ENCODE peak calls at places on chromosomes 3 and 15, in five cellular contexts. One of them, this sample, is unnamed.

GRCh38 chr3:164537485-164537884 is 540.8 kb downstream of the SI start:
- DNase-seq in AG04449: no peak
- DNase-seq in BJ: no peak
- DNase-seq in brain microvascular endothelial cell: no peak
- DNase-seq in heart right ventricle: no peak
- DNase-seq in this sample: no peak

GRCh38 chr3:177196473-177197040 is 725 bp downstream of the TBL1XR1 start:
- DNase-seq in AG04449: no peak
- DNase-seq in BJ: no peak
- DNase-seq in brain microvascular endothelial cell: no peak
- DNase-seq in heart right ventricle: peak
- DNase-seq in this sample: peak

GRCh38 chr3:143586565-143586964 is 261.7 kb downstream of the SLC9A9 start:
- DNase-seq in AG04449: no peak
- DNase-seq in BJ: peak
- DNase-seq in brain microvascular endothelial cell: no peak
- DNase-seq in heart right ventricle: no peak
- DNase-seq in this sample: no peak

GRCh38 chr15:52362497-52362896 is 66.9 kb upstream of the MYO5C start:
- DNase-seq in AG04449: no peak
- DNase-seq in BJ: no peak
- DNase-seq in brain microvascular endothelial cell: peak
- DNase-seq in heart right ventricle: no peak
- DNase-seq in this sample: no peak

GRCh38 chr15:84862214-84862975 is 22.1 kb upstream of the SLC28A1 start:
- DNase-seq in AG04449: no peak
- DNase-seq in BJ: no peak
- DNase-seq in brain microvascular endothelial cell: no peak
- DNase-seq in heart right ventricle: no peak
- DNase-seq in this sample: no peak

GRCh38 chr3:129558772-129559564 is 16.0 kb downstream of the H1-8 start:
- DNase-seq in AG04449: peak
- DNase-seq in BJ: peak
- DNase-seq in brain microvascular endothelial cell: no peak
- DNase-seq in heart right ventricle: no peak
- DNase-seq in this sample: no peak

GRCh38 chr15:36294359-36294758 is 285.1 kb upstream of the CDIN1 start:
- DNase-seq in AG04449: no peak
- DNase-seq in BJ: no peak
- DNase-seq in brain microvascular endothelial cell: no peak
- DNase-seq in heart right ventricle: no peak
- DNase-seq in this sample: no peak

GRCh38 chr15:42270996-42271395 is 2.0 kb upstream of the GANC start:
- DNase-seq in AG04449: no peak
- DNase-seq in BJ: no peak
- DNase-seq in brain microvascular endothelial cell: no peak
- DNase-seq in heart right ventricle: no peak
- DNase-seq in this sample: no peak

GRCh38 chr3:109685084-109686079 is 348.0 kb upstream of the DPPA4 start:
- DNase-seq in AG04449: peak
- DNase-seq in BJ: peak
- DNase-seq in brain microvascular endothelial cell: peak
- DNase-seq in heart right ventricle: peak
- DNase-seq in this sample: no peak

GRCh38 chr3:23450051-23450450 is 246.9 kb downstream of the UBE2E2 start:
- DNase-seq in AG04449: no peak
- DNase-seq in BJ: no peak
- DNase-seq in brain microvascular endothelial cell: no peak
- DNase-seq in heart right ventricle: no peak
- DNase-seq in this sample: no peak

GRCh38 chr3:16741103-16741758 is 136.0 kb upstream of the DAZL start:
- DNase-seq in AG04449: peak
- DNase-seq in BJ: peak
- DNase-seq in brain microvascular endothelial cell: peak
- DNase-seq in heart right ventricle: no peak
- DNase-seq in this sample: no peak

GRCh38 chr3:183695569-183696364 is 1.8 kb upstream of the YEATS2 start:
- DNase-seq in AG04449: no peak
- DNase-seq in BJ: no peak
- DNase-seq in brain microvascular endothelial cell: no peak
- DNase-seq in heart right ventricle: no peak
- DNase-seq in this sample: no peak

GRCh38 chr3:114498779-114499370 is 205.0 kb downstream of the TIGIT start:
- DNase-seq in AG04449: no peak
- DNase-seq in BJ: no peak
- DNase-seq in brain microvascular endothelial cell: peak
- DNase-seq in heart right ventricle: no peak
- DNase-seq in this sample: no peak

GRCh38 chr15:67715166-67715565 is 110.1 kb upstream of the SKOR1 start:
- DNase-seq in AG04449: no peak
- DNase-seq in BJ: no peak
- DNase-seq in brain microvascular endothelial cell: no peak
- DNase-seq in heart right ventricle: no peak
- DNase-seq in this sample: no peak

GRCh38 chr3:70352215-70352614 is 39.8 kb upstream of the MDFIC2 start:
- DNase-seq in AG04449: no peak
- DNase-seq in BJ: no peak
- DNase-seq in brain microvascular endothelial cell: no peak
- DNase-seq in heart right ventricle: no peak
- DNase-seq in this sample: no peak

GRCh38 chr3:61114316-61114953 is 136.8 kb downstream of the FHIT start:
- DNase-seq in AG04449: no peak
- DNase-seq in BJ: no peak
- DNase-seq in brain microvascular endothelial cell: no peak
- DNase-seq in heart right ventricle: no peak
- DNase-seq in this sample: no peak

GRCh38 chr3:46933261-46933660 is 43.3 kb downstream of the CCDC12 start:
- DNase-seq in AG04449: no peak
- DNase-seq in BJ: no peak
- DNase-seq in brain microvascular endothelial cell: no peak
- DNase-seq in heart right ventricle: no peak
- DNase-seq in this sample: no peak

GRCh38 chr3:46931631-46932441 is 44.7 kb downstream of the CCDC12 start:
- DNase-seq in AG04449: no peak
- DNase-seq in BJ: no peak
- DNase-seq in brain microvascular endothelial cell: peak
- DNase-seq in heart right ventricle: peak
- DNase-seq in this sample: no peak

GRCh38 chr3:46934067-46934466 is 42.5 kb downstream of the CCDC12 start:
- DNase-seq in AG04449: no peak
- DNase-seq in BJ: no peak
- DNase-seq in brain microvascular endothelial cell: no peak
- DNase-seq in heart right ventricle: no peak
- DNase-seq in this sample: no peak

GRCh38 chr3:46930945-46931403 is 45.6 kb downstream of the CCDC12 start:
- DNase-seq in AG04449: no peak
- DNase-seq in BJ: no peak
- DNase-seq in brain microvascular endothelial cell: no peak
- DNase-seq in heart right ventricle: no peak
- DNase-seq in this sample: no peak

GRCh38 chr3:46932455-46933225 is 43.9 kb downstream of the CCDC12 start:
- DNase-seq in AG04449: no peak
- DNase-seq in BJ: no peak
- DNase-seq in brain microvascular endothelial cell: no peak
- DNase-seq in heart right ventricle: no peak
- DNase-seq in this sample: no peak
- TF ChIP-seq CTCF in AG04449: no peak
- TF ChIP-seq CTCF in BJ: no peak
- TF ChIP-seq CTCF in brain microvascular endothelial cell: peak
- TF ChIP-seq CTCF in heart right ventricle: no peak
- TF ChIP-seq CTCF in this sample: no peak

DNA sequence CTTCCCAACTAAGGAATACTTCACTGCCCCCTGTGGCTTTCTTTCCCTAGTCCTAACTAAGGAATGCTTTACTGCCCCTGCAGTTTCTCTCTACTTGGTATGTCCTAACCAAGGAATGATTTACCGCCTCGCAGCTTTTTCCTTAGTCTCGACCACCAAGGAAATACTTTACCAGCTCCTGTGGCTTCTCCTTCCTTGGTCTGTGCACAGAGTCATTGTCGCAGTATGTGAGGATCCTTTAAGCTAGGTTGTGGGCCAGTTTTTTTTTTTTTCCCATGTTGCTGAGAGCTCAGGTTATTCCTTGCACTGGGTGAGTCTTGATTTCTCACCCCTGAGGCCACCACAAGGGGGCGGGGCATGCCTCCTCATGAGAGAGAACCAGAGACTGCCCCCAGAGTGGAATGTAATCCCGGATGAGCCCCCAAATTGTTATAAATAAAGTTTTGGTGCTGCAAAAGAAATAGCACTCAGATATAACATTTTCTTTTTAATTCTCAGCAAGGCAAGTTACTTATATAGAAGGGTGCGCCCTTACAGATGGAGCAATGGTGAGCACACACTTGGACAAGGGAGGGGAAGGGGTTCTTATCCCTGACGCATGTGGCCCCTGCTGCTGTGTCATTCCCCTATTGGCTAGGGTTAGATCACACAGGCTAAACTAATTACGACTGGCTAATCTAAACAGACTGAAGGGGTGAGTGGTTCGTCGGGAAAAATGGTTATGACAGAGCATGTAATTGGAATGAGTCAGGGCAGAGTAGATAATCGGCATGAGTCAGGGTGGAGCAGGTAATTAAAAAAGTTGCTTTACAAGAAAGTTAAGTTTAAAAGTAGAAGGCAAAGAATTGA is 27.0 kb downstream of the NDUFB4 start:
- DNase-seq in AG04449: peak
- DNase-seq in BJ: peak
- DNase-seq in brain microvascular endothelial cell: peak
- DNase-seq in heart right ventricle: no peak
- DNase-seq in this sample: no peak
- TF ChIP-seq CTCF in AG04449: no peak
- TF ChIP-seq CTCF in BJ: no peak
- TF ChIP-seq CTCF in brain microvascular endothelial cell: peak
- TF ChIP-seq CTCF in heart right ventricle: no peak
- TF ChIP-seq CTCF in this sample: no peak

DNA sequence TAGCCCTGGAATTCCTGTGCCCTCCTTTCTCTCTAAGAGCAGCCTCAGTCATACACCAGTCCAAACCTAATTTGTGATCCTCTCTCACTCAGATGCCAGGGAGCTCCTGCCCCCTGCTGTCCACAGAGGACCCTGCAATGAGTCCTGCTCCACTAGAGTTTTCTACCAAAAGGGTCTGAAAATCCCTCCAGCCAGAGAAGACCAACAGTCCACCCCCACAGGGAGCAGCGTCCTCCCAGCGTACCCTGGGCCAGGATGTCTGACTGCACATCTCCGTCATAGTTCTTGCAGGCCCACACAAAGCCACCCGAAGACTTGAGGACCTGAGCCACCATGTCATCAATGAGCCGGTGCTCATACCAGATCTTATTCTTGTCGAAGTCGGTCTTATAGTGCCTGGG is 15.4 kb downstream of the IDH2 start:
- DNase-seq in AG04449: no peak
- DNase-seq in BJ: no peak
- DNase-seq in brain microvascular endothelial cell: no peak
- DNase-seq in heart right ventricle: no peak
- DNase-seq in this sample: peak
- TF ChIP-seq CTCF in AG04449: peak
- TF ChIP-seq CTCF in BJ: peak
- TF ChIP-seq CTCF in brain microvascular endothelial cell: peak
- TF ChIP-seq CTCF in heart right ventricle: peak
- TF ChIP-seq CTCF in this sample: peak

GRCh38 chr3:52153389-52154096 is 680 bp downstream of the POC1A start:
- DNase-seq in AG04449: no peak
- DNase-seq in BJ: no peak
- DNase-seq in brain microvascular endothelial cell: peak
- DNase-seq in heart right ventricle: no peak
- DNase-seq in this sample: no peak
- TF ChIP-seq CTCF in AG04449: no peak
- TF ChIP-seq CTCF in BJ: no peak
- TF ChIP-seq CTCF in brain microvascular endothelial cell: peak
- TF ChIP-seq CTCF in heart right ventricle: no peak
- TF ChIP-seq CTCF in this sample: no peak

DNA sequence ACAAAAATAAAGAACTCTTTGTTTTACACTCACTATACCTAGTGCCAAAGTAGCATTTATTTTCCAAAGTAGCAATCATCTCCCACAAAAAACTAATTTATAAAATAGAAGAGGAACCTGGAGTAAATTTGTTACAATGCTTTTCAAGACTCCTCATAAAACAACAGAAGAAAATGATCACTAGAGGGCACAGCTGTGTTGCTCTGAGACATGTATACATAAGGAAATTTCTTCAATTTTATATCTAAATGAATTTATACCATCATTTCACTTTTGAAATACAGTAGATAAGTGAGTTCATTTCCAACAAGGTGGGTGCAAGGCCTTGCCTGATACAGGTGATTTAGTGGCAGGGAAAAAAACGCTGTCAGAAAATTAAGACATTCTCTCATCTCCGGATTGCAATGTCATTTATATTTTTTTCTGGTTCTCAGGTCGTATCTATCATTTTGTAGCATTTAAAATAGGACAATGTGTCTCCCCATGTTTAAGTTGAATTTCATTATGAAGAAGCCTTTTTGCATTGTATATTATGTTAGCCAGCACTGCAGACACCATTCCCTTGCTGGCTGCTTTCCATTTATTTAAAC is 25.3 kb upstream of the ARHGEF26 start:
- DNase-seq in AG04449: peak
- DNase-seq in BJ: no peak
- DNase-seq in brain microvascular endothelial cell: peak
- DNase-seq in heart right ventricle: no peak
- DNase-seq in this sample: no peak
- TF ChIP-seq CTCF in AG04449: peak
- TF ChIP-seq CTCF in BJ: peak
- TF ChIP-seq CTCF in brain microvascular endothelial cell: peak
- TF ChIP-seq CTCF in heart right ventricle: peak
- TF ChIP-seq CTCF in this sample: no peak

DNA sequence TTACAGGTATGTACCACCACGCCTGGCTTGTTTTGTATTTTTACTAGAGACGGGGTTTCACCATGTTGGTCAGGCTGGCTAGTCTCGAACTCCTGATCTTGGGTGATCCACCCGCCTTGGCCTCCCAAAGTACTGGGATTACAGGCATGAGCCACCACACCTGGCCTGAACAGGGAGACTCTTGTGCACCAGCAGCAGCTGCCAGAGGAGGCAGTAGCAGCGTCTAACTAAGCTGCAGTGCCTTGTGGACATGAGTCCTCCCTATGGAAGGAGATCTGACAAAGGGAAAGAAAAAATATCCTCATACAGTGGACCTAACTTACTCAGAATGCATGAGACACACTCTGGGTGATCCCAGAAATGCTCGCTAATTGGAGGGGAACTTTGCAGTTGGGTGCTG is 36.8 kb upstream of the NEO1 start:
- DNase-seq in AG04449: no peak
- DNase-seq in BJ: no peak
- DNase-seq in brain microvascular endothelial cell: no peak
- DNase-seq in heart right ventricle: no peak
- DNase-seq in this sample: no peak
- TF ChIP-seq CTCF in AG04449: no peak
- TF ChIP-seq CTCF in BJ: no peak
- TF ChIP-seq CTCF in brain microvascular endothelial cell: no peak
- TF ChIP-seq CTCF in heart right ventricle: no peak
- TF ChIP-seq CTCF in this sample: no peak

GRCh38 chr15:69161878-69162213 is 1.4 kb downstream of the GLCE start:
- DNase-seq in AG04449: no peak
- DNase-seq in BJ: no peak
- DNase-seq in brain microvascular endothelial cell: no peak
- DNase-seq in heart right ventricle: no peak
- DNase-seq in this sample: no peak
- TF ChIP-seq CTCF in AG04449: no peak
- TF ChIP-seq CTCF in BJ: no peak
- TF ChIP-seq CTCF in brain microvascular endothelial cell: no peak
- TF ChIP-seq CTCF in heart right ventricle: no peak
- TF ChIP-seq CTCF in this sample: no peak

This sample was measured in CD8-positive, alpha-beta T cell.